ENCODE peak calls at places on chromosomes 7 and 10, in nine cellular contexts. O is mesothelial cell of epicardium, Q is BJ, S is BE2C, I is coronary artery, P is PC-3, K is astrocyte, H is psoas muscle, B is GM06990. N is an unnamed sample.

GRCh38 chr7:47266799-47267198 is 315.1 kb downstream of the TNS3 start:
- DNase-seq in O (no peak), Q (no peak), S (no peak), I (no peak), P (peak; percentile 35), K (no peak), H (no peak), B (no peak), N (no peak)

GRCh38 chr7:30923009-30923773 is 11.5 kb downstream of the AQP1 start:
- DNase-seq in O (peak; percentile 32), Q (no peak), S (peak; percentile 8), I (peak; percentile 66), P (no peak), K (no peak), H (peak; percentile 51), B (no peak), N (no peak)

GRCh38 chr10:113450906-113451305 is 101.9 kb upstream of the HABP2 start:
- DNase-seq in O (no peak), Q (no peak), S (no peak), I (no peak), P (no peak), K (no peak), H (no peak), B (no peak), N (no peak)

GRCh38 chr10:113539789-113540188 is 13.1 kb upstream of the HABP2 start:
- DNase-seq in O (no peak), Q (no peak), S (no peak), I (no peak), P (peak; percentile 67), K (peak; percentile 57), H (peak; percentile 56), B (no peak), N (no peak)

GRCh38 chr10:74035324-74035723 is 37.4 kb downstream of the VCL start:
- DNase-seq in O (no peak), Q (no peak), S (no peak), I (no peak), P (peak; percentile 76), K (no peak), H (no peak), B (no peak), N (no peak)

GRCh38 chr7:24708244-24708643 is 49.0 kb downstream of the GSDME start:
- DNase-seq in O (no peak), Q (no peak), S (no peak), I (no peak), P (no peak), K (peak; percentile 33), H (no peak), B (no peak), N (peak; percentile 40)

GRCh38 chr10:49381111-49381900 is 14.6 kb downstream of the DRGX start:
- DNase-seq in O (no peak), Q (no peak), S (no peak), I (peak; percentile 58), P (no peak), K (no peak), H (no peak), B (no peak), N (no peak)

GRCh38 chr10:16779375-16779774 is 37.8 kb downstream of the RSU1 start:
- DNase-seq in O (no peak), Q (no peak), S (no peak), I (no peak), P (no peak), K (no peak), H (no peak), B (no peak), N (peak; percentile 1)

GRCh38 chr7:219581-220150 is 27.3 kb downstream of the FAM20C start:
- DNase-seq in O (no peak), Q (no peak), S (no peak), I (no peak), P (no peak), K (no peak), H (no peak), B (no peak), N (no peak)

GRCh38 chr7:7639421-7639820 is 1.1 kb upstream of the UMAD1 start:
- DNase-seq in O (no peak), Q (no peak), S (no peak), I (no peak), P (no peak), K (peak; percentile 8), H (no peak), B (no peak), N (no peak)

GRCh38 chr10:93554760-93555432 is 11.6 kb upstream of the FFAR4 start:
- DNase-seq in O (peak; percentile 77), Q (no peak), S (peak; percentile 73), I (no peak), P (peak; percentile 77), K (peak; percentile 18), H (peak; percentile 71), B (no peak), N (peak; percentile 23)

GRCh38 chr7:102277901-102278300 is 8.8 kb upstream of the SH2B2 start:
- DNase-seq in O (no peak), Q (no peak), S (no peak), I (no peak), P (no peak), K (no peak), H (no peak), B (no peak), N (no peak)

GRCh38 chr10:44030681-44031080 is 354.2 kb downstream of the CXCL12 start:
- DNase-seq in O (no peak), Q (no peak), S (no peak), I (no peak), P (no peak), K (peak; percentile 80), H (no peak), B (no peak), N (no peak)

GRCh38 chr10:44028384-44029137 is 356.3 kb downstream of the CXCL12 start:
- DNase-seq in O (no peak), Q (no peak), S (no peak), I (no peak), P (no peak), K (no peak), H (no peak), B (no peak), N (no peak)

GRCh38 chr10:44032216-44032615 is 352.7 kb downstream of the CXCL12 start:
- DNase-seq in O (no peak), Q (no peak), S (no peak), I (no peak), P (no peak), K (no peak), H (no peak), B (no peak), N (no peak)

GRCh38 chr10:44033008-44033407 is 351.9 kb downstream of the CXCL12 start:
- DNase-seq in O (no peak), Q (no peak), S (no peak), I (no peak), P (peak; percentile 7), K (peak; percentile 91), H (no peak), B (no peak), N (no peak)

DNA sequence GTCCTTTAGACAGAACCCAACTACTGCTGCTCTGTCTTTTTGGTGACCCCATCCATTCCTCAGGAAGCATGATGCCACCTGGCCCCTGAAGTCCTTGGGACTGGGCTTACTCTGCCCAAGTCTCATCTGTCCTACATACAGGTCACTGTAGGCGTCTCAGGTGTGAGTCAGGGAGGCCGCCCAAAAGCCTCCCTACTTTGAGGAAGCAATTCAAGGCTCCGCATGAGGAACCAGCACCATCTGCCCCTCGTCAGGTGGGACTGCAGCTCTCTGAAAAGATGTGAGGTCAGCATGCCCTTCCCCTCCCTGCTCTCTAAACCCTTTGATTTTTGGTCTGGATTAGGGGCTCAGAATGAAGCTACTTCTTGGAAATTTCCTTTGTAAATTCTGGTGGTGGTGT is 354.8 kb downstream of the CXCL12 start:
- DNase-seq in O (no peak), Q (no peak), S (no peak), I (no peak), P (peak; percentile 30), K (no peak), H (no peak), B (no peak), N (no peak)
- TF ChIP-seq CTCF in O (no peak), Q (no peak), S (peak; percentile 40), I (no peak), P (peak; percentile 34), K (no peak), H (no peak), B (peak; percentile 83), N (no peak)

GRCh38 chr10:122301811-122302115 is 30.7 kb downstream of the BTBD16 start:
- DNase-seq in O (no peak), Q (no peak), S (no peak), I (peak; percentile 62), P (no peak), K (no peak), H (no peak), B (no peak), N (no peak)
- TF ChIP-seq CTCF in O (no peak), Q (no peak), S (no peak), I (no peak), P (no peak), K (no peak), H (no peak), B (no peak), N (no peak)

DNA sequence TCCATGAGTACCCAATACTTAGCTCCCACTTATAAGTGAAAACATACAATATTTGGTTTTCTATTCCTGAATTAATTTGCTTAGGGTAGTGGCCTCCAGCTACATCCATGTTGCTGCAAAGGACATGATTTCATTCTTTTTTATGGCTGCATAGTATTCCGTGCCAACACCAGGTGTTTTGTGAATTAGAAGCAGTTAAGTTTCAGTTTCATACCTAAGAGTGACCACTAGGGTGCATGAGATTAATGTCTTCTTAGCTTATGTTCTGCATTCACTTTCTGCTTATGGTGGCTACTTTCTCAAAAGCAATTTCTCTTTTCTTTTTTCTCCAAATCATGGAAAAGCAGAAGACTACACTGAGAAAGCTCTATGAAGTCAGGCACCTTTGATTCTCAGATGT is 65.1 kb upstream of the VSTM2A start:
- DNase-seq in O (no peak), Q (no peak), S (no peak), I (no peak), P (no peak), K (no peak), H (no peak), B (no peak), N (no peak)
- TF ChIP-seq CTCF in O (peak; percentile 55), Q (no peak), S (no peak), I (no peak), P (peak; percentile 32), K (no peak), H (no peak), B (no peak), N (no peak)

GRCh38 chr10:66218258-66218657 is 707.6 kb upstream of the LRRTM3 start:
- DNase-seq in O (no peak), Q (no peak), S (no peak), I (no peak), P (no peak), K (no peak), H (no peak), B (no peak), N (no peak)

GRCh38 chr10:66215921-66216320 is 709.9 kb upstream of the LRRTM3 start:
- DNase-seq in O (no peak), Q (no peak), S (no peak), I (no peak), P (no peak), K (no peak), H (no peak), B (no peak), N (no peak)

GRCh38 chr10:66218981-66219587 is 706.8 kb upstream of the LRRTM3 start:
- DNase-seq in O (no peak), Q (no peak), S (no peak), I (no peak), P (peak; percentile 56), K (peak; percentile 1), H (no peak), B (no peak), N (no peak)

GRCh38 chr10:66209025-66209424 is 716.8 kb upstream of the LRRTM3 start:
- DNase-seq in O (no peak), Q (no peak), S (no peak), I (no peak), P (peak; percentile 93), K (peak; percentile 4), H (no peak), B (no peak), N (no peak)

GRCh38 chr10:66215005-66215404 is 710.8 kb upstream of the LRRTM3 start:
- DNase-seq in O (no peak), Q (no peak), S (peak; percentile 9), I (no peak), P (peak; percentile 63), K (no peak), H (no peak), B (no peak), N (no peak)
- TF ChIP-seq CTCF in O (no peak), Q (no peak), S (peak; percentile 41), I (no peak), P (peak; percentile 94), K (no peak), H (no peak), B (peak; percentile 34), N (no peak)